ENCODE peak calls at places on chromosomes 2 and 18, in seven cellular contexts. One of them, this sample, is unnamed.

GRCh38 chr2:118971245-118972122 is 29.5 kb downstream of the MARCO start:
- DNase-seq in OCI-LY7: no peak
- DNase-seq in upper lobe of right lung: no peak
- DNase-seq in HepG2: no peak
- DNase-seq in IMR-90: no peak
- DNase-seq in psoas muscle: no peak
- DNase-seq in AG04450: no peak
- DNase-seq in this sample: peak

GRCh38 chr18:49024808-49025361 is 74.1 kb upstream of the SMAD7 start:
- DNase-seq in OCI-LY7: peak
- DNase-seq in upper lobe of right lung: peak
- DNase-seq in HepG2: no peak
- DNase-seq in IMR-90: no peak
- DNase-seq in psoas muscle: peak
- DNase-seq in AG04450: no peak
- DNase-seq in this sample: no peak

GRCh38 chr2:174965992-174966789 is 39.0 kb downstream of the CHN1 start:
- DNase-seq in OCI-LY7: no peak
- DNase-seq in upper lobe of right lung: no peak
- DNase-seq in HepG2: no peak
- DNase-seq in IMR-90: peak
- DNase-seq in psoas muscle: no peak
- DNase-seq in AG04450: no peak
- DNase-seq in this sample: no peak

GRCh38 chr18:44564922-44565321 is 115.8 kb upstream of the SETBP1 start:
- DNase-seq in OCI-LY7: no peak
- DNase-seq in upper lobe of right lung: no peak
- DNase-seq in HepG2: no peak
- DNase-seq in IMR-90: peak
- DNase-seq in psoas muscle: no peak
- DNase-seq in AG04450: no peak
- DNase-seq in this sample: no peak

GRCh38 chr2:142286618-142287017 is 155.8 kb upstream of the LRP1B start:
- DNase-seq in OCI-LY7: peak
- DNase-seq in upper lobe of right lung: no peak
- DNase-seq in HepG2: peak
- DNase-seq in IMR-90: no peak
- DNase-seq in psoas muscle: no peak
- DNase-seq in AG04450: no peak
- DNase-seq in this sample: peak

GRCh38 chr2:208983476-208983875 is 440.4 kb upstream of the MAP2 start:
- DNase-seq in OCI-LY7: no peak
- DNase-seq in upper lobe of right lung: no peak
- DNase-seq in HepG2: no peak
- DNase-seq in IMR-90: no peak
- DNase-seq in psoas muscle: no peak
- DNase-seq in AG04450: no peak
- DNase-seq in this sample: peak

GRCh38 chr2:69997296-69998184 is 36.1 kb upstream of the ASPRV1 start:
- DNase-seq in OCI-LY7: no peak
- DNase-seq in upper lobe of right lung: no peak
- DNase-seq in HepG2: no peak
- DNase-seq in IMR-90: peak
- DNase-seq in psoas muscle: peak
- DNase-seq in AG04450: no peak
- DNase-seq in this sample: peak

GRCh38 chr2:10414000-10414451 is 34.1 kb downstream of the ODC1 start:
- DNase-seq in OCI-LY7: no peak
- DNase-seq in upper lobe of right lung: no peak
- DNase-seq in HepG2: no peak
- DNase-seq in IMR-90: peak
- DNase-seq in psoas muscle: no peak
- DNase-seq in AG04450: no peak
- DNase-seq in this sample: peak

GRCh38 chr2:78701546-78701945 is 324.0 kb upstream of the REG3G start:
- DNase-seq in OCI-LY7: no peak
- DNase-seq in upper lobe of right lung: no peak
- DNase-seq in HepG2: no peak
- DNase-seq in IMR-90: no peak
- DNase-seq in psoas muscle: no peak
- DNase-seq in AG04450: no peak
- DNase-seq in this sample: no peak

GRCh38 chr2:218393750-218394290 is 5.8 kb upstream of the CTDSP1 start:
- DNase-seq in OCI-LY7: no peak
- DNase-seq in upper lobe of right lung: peak
- DNase-seq in HepG2: no peak
- DNase-seq in IMR-90: no peak
- DNase-seq in psoas muscle: no peak
- DNase-seq in AG04450: no peak
- DNase-seq in this sample: no peak

GRCh38 chr2:81901017-81901416 is 1596.5 kb upstream of the LRRTM1 start:
- DNase-seq in OCI-LY7: peak
- DNase-seq in upper lobe of right lung: no peak
- DNase-seq in HepG2: no peak
- DNase-seq in IMR-90: no peak
- DNase-seq in psoas muscle: no peak
- DNase-seq in AG04450: no peak
- DNase-seq in this sample: peak

GRCh38 chr2:186874713-186875112 is 25.7 kb upstream of the ZSWIM2 start:
- DNase-seq in OCI-LY7: no peak
- DNase-seq in upper lobe of right lung: no peak
- DNase-seq in HepG2: no peak
- DNase-seq in IMR-90: no peak
- DNase-seq in psoas muscle: no peak
- DNase-seq in AG04450: no peak
- DNase-seq in this sample: no peak

GRCh38 chr2:218883491-218884490 is 3.1 kb downstream of the WNT10A start:
- DNase-seq in OCI-LY7: peak
- DNase-seq in upper lobe of right lung: peak
- DNase-seq in HepG2: no peak
- DNase-seq in IMR-90: no peak
- DNase-seq in psoas muscle: peak
- DNase-seq in AG04450: no peak
- DNase-seq in this sample: peak

GRCh38 chr2:1407950-1408695 is 5.1 kb upstream of the TPO start:
- DNase-seq in OCI-LY7: no peak
- DNase-seq in upper lobe of right lung: no peak
- DNase-seq in HepG2: no peak
- DNase-seq in IMR-90: no peak
- DNase-seq in psoas muscle: no peak
- DNase-seq in AG04450: no peak
- DNase-seq in this sample: no peak

GRCh38 chr2:213316001-213316735 is 31.9 kb downstream of the SPAG16 start:
- DNase-seq in OCI-LY7: no peak
- DNase-seq in upper lobe of right lung: no peak
- DNase-seq in HepG2: no peak
- DNase-seq in IMR-90: peak
- DNase-seq in psoas muscle: no peak
- DNase-seq in AG04450: no peak
- DNase-seq in this sample: no peak

GRCh38 chr2:74871414-74871813 is 37.5 kb downstream of the HK2 start:
- DNase-seq in OCI-LY7: no peak
- DNase-seq in upper lobe of right lung: peak
- DNase-seq in HepG2: no peak
- DNase-seq in IMR-90: no peak
- DNase-seq in psoas muscle: no peak
- DNase-seq in AG04450: no peak
- DNase-seq in this sample: no peak

GRCh38 chr2:109031481-109032228 is 42.6 kb upstream of the EDAR start:
- DNase-seq in OCI-LY7: peak
- DNase-seq in upper lobe of right lung: peak
- DNase-seq in HepG2: peak
- DNase-seq in IMR-90: peak
- DNase-seq in psoas muscle: peak
- DNase-seq in AG04450: no peak
- DNase-seq in this sample: no peak

GRCh38 chr18:7023581-7023980 is 94.0 kb downstream of the LAMA1 start:
- DNase-seq in OCI-LY7: no peak
- DNase-seq in upper lobe of right lung: no peak
- DNase-seq in HepG2: no peak
- DNase-seq in IMR-90: no peak
- DNase-seq in psoas muscle: no peak
- DNase-seq in AG04450: no peak
- DNase-seq in this sample: no peak

GRCh38 chr2:52070665-52071064 is 1038.7 kb upstream of the NRXN1 start:
- DNase-seq in OCI-LY7: no peak
- DNase-seq in upper lobe of right lung: no peak
- DNase-seq in HepG2: no peak
- DNase-seq in IMR-90: no peak
- DNase-seq in psoas muscle: no peak
- DNase-seq in AG04450: no peak
- DNase-seq in this sample: no peak

GRCh38 chr2:117068371-117068770 is 746.1 kb upstream of the DDX18 start:
- DNase-seq in OCI-LY7: no peak
- DNase-seq in upper lobe of right lung: no peak
- DNase-seq in HepG2: no peak
- DNase-seq in IMR-90: no peak
- DNase-seq in psoas muscle: no peak
- DNase-seq in AG04450: no peak
- DNase-seq in this sample: peak

GRCh38 chr2:236546561-236546961 is 23.1 kb upstream of the ACKR3 start:
- DNase-seq in OCI-LY7: peak
- DNase-seq in upper lobe of right lung: no peak
- DNase-seq in HepG2: no peak
- DNase-seq in IMR-90: no peak
- DNase-seq in psoas muscle: no peak
- DNase-seq in AG04450: no peak
- DNase-seq in this sample: no peak
- TF ChIP-seq CTCF in OCI-LY7: no peak
- TF ChIP-seq CTCF in upper lobe of right lung: no peak
- TF ChIP-seq CTCF in HepG2: no peak
- TF ChIP-seq CTCF in IMR-90: no peak
- TF ChIP-seq CTCF in psoas muscle: no peak
- TF ChIP-seq CTCF in AG04450: no peak
- TF ChIP-seq CTCF in this sample: no peak

GRCh38 chr2:23604731-23605130 is 219.8 kb downstream of the KLHL29 start:
- DNase-seq in OCI-LY7: no peak
- DNase-seq in upper lobe of right lung: peak
- DNase-seq in HepG2: no peak
- DNase-seq in IMR-90: no peak
- DNase-seq in psoas muscle: no peak
- DNase-seq in AG04450: no peak
- DNase-seq in this sample: no peak

GRCh38 chr2:23602113-23602512 is 217.1 kb downstream of the KLHL29 start:
- DNase-seq in OCI-LY7: no peak
- DNase-seq in upper lobe of right lung: no peak
- DNase-seq in HepG2: no peak
- DNase-seq in IMR-90: peak
- DNase-seq in psoas muscle: peak
- DNase-seq in AG04450: peak
- DNase-seq in this sample: peak

GRCh38 chr2:23603156-23603555 is 218.2 kb downstream of the KLHL29 start:
- DNase-seq in OCI-LY7: no peak
- DNase-seq in upper lobe of right lung: no peak
- DNase-seq in HepG2: no peak
- DNase-seq in IMR-90: no peak
- DNase-seq in psoas muscle: no peak
- DNase-seq in AG04450: no peak
- DNase-seq in this sample: no peak

GRCh38 chr2:23605236-23605635 is 220.3 kb downstream of the KLHL29 start:
- DNase-seq in OCI-LY7: no peak
- DNase-seq in upper lobe of right lung: no peak
- DNase-seq in HepG2: no peak
- DNase-seq in IMR-90: no peak
- DNase-seq in psoas muscle: no peak
- DNase-seq in AG04450: no peak
- DNase-seq in this sample: no peak

GRCh38 chr2:23603581-23603980 is 218.6 kb downstream of the KLHL29 start:
- DNase-seq in OCI-LY7: no peak
- DNase-seq in upper lobe of right lung: no peak
- DNase-seq in HepG2: no peak
- DNase-seq in IMR-90: no peak
- DNase-seq in psoas muscle: no peak
- DNase-seq in AG04450: no peak
- DNase-seq in this sample: no peak
- H3K27ac ChIP-seq in OCI-LY7: no peak
- H3K27ac ChIP-seq in upper lobe of right lung: no peak
- H3K27ac ChIP-seq in HepG2: no peak
- H3K27ac ChIP-seq in IMR-90: no peak
- H3K27ac ChIP-seq in psoas muscle: no peak
- H3K27ac ChIP-seq in AG04450: no peak
- H3K27ac ChIP-seq in this sample: peak

DNA sequence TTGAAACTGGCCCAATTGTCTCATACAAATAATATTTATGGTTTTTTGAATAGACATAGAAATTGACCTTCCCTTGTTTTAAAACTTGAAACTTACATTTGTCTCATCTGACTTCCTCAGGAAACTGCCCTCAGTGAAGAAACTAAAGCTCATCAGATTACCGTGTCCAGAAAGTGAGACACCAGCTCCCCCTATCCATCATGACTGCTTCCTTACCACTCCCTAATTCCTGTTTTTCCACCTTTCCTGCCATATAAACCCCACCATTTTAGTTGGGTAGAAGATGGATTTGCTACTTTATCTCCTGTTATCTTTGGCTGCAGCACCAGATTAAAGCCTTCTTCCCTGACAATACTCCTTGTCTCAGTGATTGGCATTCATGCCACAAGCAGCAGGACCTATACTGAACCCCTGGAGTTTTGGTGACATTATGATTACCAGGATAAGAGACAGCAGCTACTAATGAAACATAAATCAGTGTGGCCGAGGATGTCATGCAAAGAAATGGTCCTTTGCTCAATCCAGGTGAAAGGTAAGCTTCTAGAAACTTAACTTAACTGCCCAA is 1627.6 kb upstream of the ZEB2 start:
- DNase-seq in OCI-LY7: no peak
- DNase-seq in upper lobe of right lung: no peak
- DNase-seq in HepG2: no peak
- DNase-seq in IMR-90: no peak
- DNase-seq in psoas muscle: no peak
- DNase-seq in AG04450: no peak
- DNase-seq in this sample: no peak
- TF ChIP-seq CTCF in OCI-LY7: no peak
- TF ChIP-seq CTCF in upper lobe of right lung: no peak
- TF ChIP-seq CTCF in HepG2: peak
- TF ChIP-seq CTCF in IMR-90: no peak
- TF ChIP-seq CTCF in psoas muscle: no peak
- TF ChIP-seq CTCF in AG04450: no peak
- TF ChIP-seq CTCF in this sample: no peak

DNA sequence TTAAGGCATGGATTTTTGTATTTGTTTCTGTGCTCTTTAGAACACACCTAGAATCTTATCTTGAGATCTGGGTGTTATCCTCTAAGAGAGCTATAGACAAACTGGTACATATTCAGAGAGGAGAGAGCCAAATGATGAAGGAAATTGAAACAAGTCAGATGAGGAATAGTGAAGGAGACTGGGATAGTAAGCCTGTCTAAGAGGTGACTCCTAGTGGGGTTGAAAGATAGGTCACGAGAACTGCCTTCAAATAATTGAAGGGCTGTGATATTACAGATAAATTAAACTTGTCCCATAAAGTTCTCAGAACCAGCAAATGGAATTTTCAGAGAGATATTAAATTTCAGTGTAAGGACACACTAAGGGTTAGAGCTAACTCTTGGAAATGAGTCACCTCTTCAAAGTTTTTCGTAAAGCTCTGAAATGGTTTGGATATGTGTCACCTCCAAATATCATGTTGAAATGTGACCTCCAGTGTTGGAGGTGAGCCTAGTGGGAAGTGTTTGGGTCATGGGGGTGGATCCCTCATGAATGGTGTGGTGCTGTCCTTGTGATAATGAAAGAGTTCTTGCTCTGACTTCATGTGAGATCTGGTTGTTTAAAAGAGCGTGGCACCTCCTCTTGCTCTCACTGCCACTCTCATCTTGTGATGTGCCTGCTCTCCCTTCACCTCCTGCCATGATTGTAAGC is 87.2 kb downstream of the BABAM2 start:
- DNase-seq in OCI-LY7: no peak
- DNase-seq in upper lobe of right lung: no peak
- DNase-seq in HepG2: peak
- DNase-seq in IMR-90: peak
- DNase-seq in psoas muscle: peak
- DNase-seq in AG04450: peak
- DNase-seq in this sample: peak
- H3K27ac ChIP-seq in OCI-LY7: no peak
- H3K27ac ChIP-seq in upper lobe of right lung: no peak
- H3K27ac ChIP-seq in HepG2: no peak
- H3K27ac ChIP-seq in IMR-90: peak
- H3K27ac ChIP-seq in psoas muscle: peak
- H3K27ac ChIP-seq in AG04450: peak
- H3K27ac ChIP-seq in this sample: peak